ENCODE peak calls at places on chromosomes 7 and 10, in seven cellular contexts. M, Y, T, O, G, F and D are unnamed samples.

GRCh38 chr7:43764807-43765491 is 6.5 kb downstream of the BLVRA start:
- DNase-seq in M (peak), Y (peak), T (no peak), O (no peak), G (no peak), F (peak), D (no peak)

GRCh38 chr7:11300231-11300630 is 326.6 kb downstream of the PHF14 start:
- DNase-seq in M (no peak), Y (no peak), T (no peak), O (no peak), G (no peak), F (no peak), D (no peak)

GRCh38 chr7:69994907-69995542 is 396.8 kb downstream of the AUTS2 start:
- DNase-seq in M (no peak), Y (no peak), T (no peak), O (no peak), G (no peak), F (no peak), D (no peak)

GRCh38 chr7:121697731-121698396 is 175.1 kb upstream of the PTPRZ1 start:
- DNase-seq in M (no peak), Y (no peak), T (no peak), O (no peak), G (no peak), F (no peak), D (no peak)

GRCh38 chr7:64528770-64529169 is 34.1 kb downstream of the ZNF680 start:
- DNase-seq in M (no peak), Y (no peak), T (no peak), O (no peak), G (no peak), F (no peak), D (no peak)

GRCh38 chr10:15571570-15571969 is 148.2 kb downstream of the ITGA8 start:
- DNase-seq in M (peak), Y (no peak), T (no peak), O (no peak), G (no peak), F (peak), D (no peak)

GRCh38 chr10:45003432-45004000 is 2.8 kb downstream of the ZNF22 start:
- DNase-seq in M (no peak), Y (no peak), T (no peak), O (no peak), G (no peak), F (no peak), D (no peak)

GRCh38 chr7:156094350-156095146 is 282.3 kb upstream of the SHH start:
- DNase-seq in M (no peak), Y (no peak), T (peak), O (no peak), G (no peak), F (no peak), D (no peak)

GRCh38 chr10:28676968-28677888 is at the start of gene BAMBI:
- DNase-seq in M (peak), Y (peak), T (peak), O (peak), G (peak), F (peak), D (peak)

GRCh38 chr7:155538293-155538692 is 8.1 kb downstream of the CNPY1 start:
- DNase-seq in M (no peak), Y (no peak), T (no peak), O (peak), G (no peak), F (no peak), D (no peak)

GRCh38 chr7:120521761-120522737 is 249.1 kb downstream of the KCND2 start:
- DNase-seq in M (no peak), Y (no peak), T (peak), O (no peak), G (no peak), F (no peak), D (no peak)

GRCh38 chr7:138569418-138569817 is 109.4 kb downstream of the TRIM24 start:
- DNase-seq in M (no peak), Y (no peak), T (no peak), O (no peak), G (no peak), F (no peak), D (no peak)

GRCh38 chr10:114403545-114404161 is 649 bp downstream of the AFAP1L2 start:
- DNase-seq in M (no peak), Y (peak), T (peak), O (peak), G (no peak), F (peak), D (peak)

GRCh38 chr7:151322893-151323292 is 18.7 kb upstream of the NUB1 start:
- DNase-seq in M (no peak), Y (no peak), T (no peak), O (no peak), G (no peak), F (no peak), D (no peak)

GRCh38 chr10:29099001-29099400 is 189.9 kb upstream of the LYZL1 start:
- DNase-seq in M (no peak), Y (peak), T (no peak), O (no peak), G (no peak), F (peak), D (no peak)

GRCh38 chr10:53650794-53651193 is 878.2 kb upstream of the MBL2 start:
- DNase-seq in M (no peak), Y (no peak), T (no peak), O (no peak), G (no peak), F (no peak), D (no peak)
- H3K18ac ChIP-seq in M (no peak), Y (no peak), T (no peak), O (no peak), G (no peak), F (no peak), D (no peak)

DNA sequence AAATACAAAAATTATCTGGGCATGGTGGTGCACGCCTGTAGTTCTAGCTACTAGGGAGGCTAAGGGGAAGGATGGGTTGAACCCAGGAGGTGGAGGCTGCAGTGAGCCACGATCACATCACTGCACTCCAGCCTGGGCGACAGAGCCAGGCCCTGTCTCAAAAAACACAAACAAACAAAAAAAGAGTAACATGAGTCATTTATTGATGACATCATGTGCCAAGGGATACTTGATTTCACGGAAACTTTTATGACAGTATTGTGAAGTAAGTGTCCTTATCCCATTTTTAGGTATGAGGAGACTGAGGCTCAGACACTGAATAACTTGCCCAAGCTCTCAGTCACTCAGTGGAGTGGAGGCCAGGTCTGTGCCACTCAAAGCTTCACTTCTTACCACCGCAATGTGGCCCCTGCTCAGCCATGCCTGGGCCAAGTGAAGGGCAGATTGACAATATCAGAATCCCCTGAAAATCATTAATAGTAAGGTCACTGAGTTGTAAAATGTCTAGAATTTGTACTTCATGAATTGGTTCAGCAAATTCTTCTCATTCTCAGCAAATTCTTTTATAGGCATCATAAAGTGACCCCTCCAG is 36.5 kb downstream of the EMX2 start:
- DNase-seq in M (no peak), Y (no peak), T (no peak), O (no peak), G (no peak), F (no peak), D (no peak)
- H3K18ac ChIP-seq in M (no peak), Y (no peak), T (no peak), O (no peak), G (no peak), F (no peak), D (no peak)

GRCh38 chr10:132943555-132944404 is 1.4 kb upstream of the CFAP46 start:
- DNase-seq in M (no peak), Y (no peak), T (no peak), O (no peak), G (no peak), F (no peak), D (no peak)
- H3K18ac ChIP-seq in M (no peak), Y (no peak), T (no peak), O (no peak), G (no peak), F (no peak), D (no peak)

GRCh38 chr10:61784354-61785131 is 117.0 kb upstream of the ARID5B start:
- DNase-seq in M (no peak), Y (no peak), T (no peak), O (no peak), G (no peak), F (no peak), D (no peak)

GRCh38 chr10:61789031-61789430 is 112.5 kb upstream of the ARID5B start:
- DNase-seq in M (no peak), Y (peak), T (no peak), O (no peak), G (no peak), F (no peak), D (no peak)

GRCh38 chr10:61786728-61787127 is 114.8 kb upstream of the ARID5B start:
- DNase-seq in M (peak), Y (peak), T (no peak), O (no peak), G (no peak), F (peak), D (no peak)

GRCh38 chr10:61787170-61787569 is 114.3 kb upstream of the ARID5B start:
- DNase-seq in M (no peak), Y (no peak), T (no peak), O (no peak), G (no peak), F (no peak), D (no peak)

DNA sequence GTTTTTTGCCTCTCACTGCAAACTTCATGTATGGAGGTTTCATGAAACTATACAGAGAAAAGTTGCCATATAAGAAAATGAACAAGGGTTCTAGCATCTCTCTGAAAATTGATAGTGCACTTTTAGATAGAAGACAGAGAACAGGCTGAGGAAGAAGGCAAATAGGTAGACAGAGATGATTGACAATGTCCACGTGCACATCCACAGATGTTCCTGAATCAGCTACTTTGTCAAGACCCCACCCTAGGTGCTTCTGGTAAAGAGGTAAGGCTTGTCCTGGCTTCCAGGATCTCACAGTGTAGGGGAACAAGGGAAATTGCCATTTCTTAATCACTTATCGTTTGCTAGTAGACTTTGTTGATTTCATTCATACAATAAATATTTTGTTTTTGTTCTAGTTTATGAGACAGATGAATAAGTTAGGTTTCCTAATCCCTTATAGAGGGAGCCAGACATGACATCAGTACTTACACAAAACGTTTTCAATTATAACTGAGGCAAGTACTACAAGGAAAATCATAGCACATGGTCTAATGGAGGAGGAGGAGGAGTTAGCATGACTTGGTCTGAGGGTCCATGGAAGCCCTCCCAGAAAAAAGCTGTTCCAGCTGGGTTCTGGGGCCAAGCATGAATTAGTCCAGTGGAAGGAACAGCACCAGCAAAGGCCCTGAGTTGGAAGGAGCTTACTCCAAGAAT is 115.9 kb upstream of the ARID5B start:
- DNase-seq in M (no peak), Y (no peak), T (no peak), O (no peak), G (no peak), F (no peak), D (no peak)
- H3K18ac ChIP-seq in M (peak), Y (no peak), T (no peak), O (no peak), G (no peak), F (peak), D (no peak)